ENCODE peak calls at places on chromosomes 6 and 20, in eight cellular contexts. Y is left cardiac atrium, D is mucosa of gallbladder, U is GM13977, I is D341Med, O is dermis blood vessel endothelial cell, F is NCI-H226, K is NCI-H1105. V is an unnamed sample.

GRCh38 chr6:135535989-135536414 is 38.5 kb upstream of the AHI1 start:
- DNase-seq in I (peak; percentile 49), F (peak; percentile 93), K (peak; percentile 15), Y (no peak), U (peak; percentile 21), O (peak; percentile 67), D (no peak), V (peak; percentile 76)

GRCh38 chr6:127641905-127642304 is 64.9 kb downstream of the C6orf58 start:
- DNase-seq in K (peak; percentile 14), U (peak; percentile 12), Y (no peak), D (no peak), F (no peak), O (peak; percentile 58), I (peak; percentile 69), V (peak; percentile 21)

GRCh38 chr20:35952480-35953410 is 1.6 kb downstream of the SCAND1 start:
- DNase-seq in Y (no peak), U (no peak), I (no peak), K (no peak), D (no peak), F (no peak), O (peak; percentile 19), V (peak; percentile 20)

GRCh38 chr6:24883618-24884017 is 52.1 kb downstream of the RIPOR2 start:
- DNase-seq in K (no peak), Y (no peak), I (no peak), O (no peak), D (no peak), U (no peak), F (no peak), V (peak; percentile 4)

GRCh38 chr20:43576108-43576507 is 14.6 kb upstream of the IFT52 start:
- DNase-seq in D (no peak), Y (no peak), I (peak; percentile 12), O (no peak), K (no peak), F (no peak), U (no peak), V (no peak)

GRCh38 chr6:159833556-159833955 is 33.5 kb downstream of the PNLDC1 start:
- DNase-seq in Y (no peak), D (no peak), U (no peak), O (no peak), F (peak; percentile 22), K (no peak), I (no peak), V (peak; percentile 39)

GRCh38 chr20:58150772-58151171 is 77.7 kb downstream of the ANKRD60 start:
- DNase-seq in I (no peak), U (no peak), D (peak; percentile 35), F (no peak), Y (no peak), O (no peak), K (peak; percentile 91), V (no peak)

GRCh38 chr6:13445005-13445743 is 42.2 kb downstream of the GFOD1 start:
- DNase-seq in Y (peak; percentile 73), U (no peak), I (peak; percentile 81), O (peak; percentile 86), K (peak; percentile 97), D (peak; percentile 67), F (peak; percentile 59), V (peak; percentile 27)

GRCh38 chr6:51844391-51844735 is 243.1 kb downstream of the PKHD1 start:
- DNase-seq in K (no peak), D (no peak), O (no peak), F (no peak), I (no peak), U (no peak), Y (no peak), V (no peak)

GRCh38 chr20:1150218-1150617 is 31.8 kb downstream of the PSMF1 start:
- DNase-seq in I (no peak), U (no peak), F (no peak), O (no peak), K (no peak), Y (no peak), D (no peak), V (no peak)

GRCh38 chr6:14038636-14039035 is 78.9 kb upstream of the CD83 start:
- DNase-seq in U (no peak), O (no peak), Y (no peak), I (no peak), D (no peak), F (no peak), K (peak; percentile 15), V (no peak)

GRCh38 chr20:48360338-48360698 is 467.5 kb downstream of the PREX1 start:
- DNase-seq in U (peak; percentile 54), O (no peak), F (no peak), I (no peak), Y (no peak), K (no peak), D (no peak), V (no peak)

GRCh38 chr20:46407671-46407996 is 1.2 kb upstream of the ELMO2 start:
- DNase-seq in O (no peak), U (no peak), K (no peak), F (no peak), D (no peak), Y (no peak), I (no peak), V (no peak)

GRCh38 chr20:35181731-35182130 is 9.9 kb downstream of the PROCR start:
- DNase-seq in Y (no peak), U (no peak), I (no peak), F (no peak), D (no peak), O (no peak), K (no peak), V (no peak)

GRCh38 chr6:45327956-45328522 is at the start of gene RUNX2:
- DNase-seq in K (no peak), U (no peak), O (no peak), F (peak; percentile 42), Y (no peak), I (no peak), D (no peak), V (peak; percentile 47)

GRCh38 chr6:107807186-107807585 is 16.9 kb downstream of the SCML4 start:
- DNase-seq in I (peak; percentile 8), U (no peak), Y (no peak), O (no peak), F (no peak), D (no peak), K (no peak), V (no peak)

GRCh38 chr20:25643735-25644134 is 19.9 kb upstream of the NANP start:
- DNase-seq in Y (no peak), K (no peak), U (no peak), I (no peak), D (no peak), O (no peak), F (no peak), V (no peak)

GRCh38 chr6:33965766-33966165 is 162.0 kb upstream of the MLN start:
- DNase-seq in U (no peak), Y (no peak), D (no peak), K (no peak), I (no peak), F (no peak), O (no peak), V (no peak)

GRCh38 chr20:23612385-23612784 is 6.7 kb upstream of the CST9 start:
- DNase-seq in D (no peak), K (no peak), O (no peak), U (no peak), I (no peak), Y (no peak), F (no peak), V (no peak)

GRCh38 chr6:2931055-2931454 is 27.9 kb upstream of the SERPINB9 start:
- DNase-seq in I (no peak), D (no peak), U (no peak), K (no peak), Y (no peak), O (no peak), F (no peak), V (no peak)

GRCh38 chr6:56555438-56555872 is 87.2 kb downstream of the DST start:
- DNase-seq in D (no peak), I (no peak), Y (no peak), O (no peak), U (no peak), F (peak; percentile 39), K (no peak), V (peak; percentile 71)

GRCh38 chr6:12327391-12327790 is 37.2 kb downstream of the EDN1 start:
- DNase-seq in O (no peak), I (no peak), U (no peak), F (peak; percentile 59), Y (no peak), K (no peak), D (no peak), V (no peak)

V was measured in brain microvascular endothelial cell.